ENCODE peak calls at places on chromosomes 2 and 18, in five cellular contexts. T is H9, C is IMR-90, W is mesendoderm, D is mesenchymal stem cell. S is an unnamed sample.

GRCh38 chr2:198656869-198657268 is 800.9 kb downstream of the SATB2 start:
- DNase-seq in W (no peak), C (no peak), D (no peak), T (no peak), S (no peak)

GRCh38 chr2:241665731-241666440 is 20.7 kb downstream of the DTYMK start:
- DNase-seq in C (no peak), T (no peak), D (no peak), W (no peak), S (no peak)

GRCh38 chr2:163198972-163199371 is 360.4 kb upstream of the KCNH7 start:
- DNase-seq in W (no peak), T (no peak), D (no peak), C (no peak), S (no peak)

GRCh38 chr18:33560686-33561370 is 17.2 kb upstream of the ASXL3 start:
- DNase-seq in D (peak), T (peak), W (peak), C (peak), S (no peak)

GRCh38 chr2:231715988-231716616 is 7.8 kb downstream of the PTMA start:
- DNase-seq in W (peak), D (peak), T (no peak), C (peak), S (no peak)

GRCh38 chr2:65438137-65438899 is 5.9 kb upstream of the SPRED2 start:
- DNase-seq in C (no peak), D (no peak), W (peak), T (peak), S (peak)

GRCh38 chr2:131040661-131041401 is 52.4 kb downstream of the FAM168B start:
- DNase-seq in C (no peak), W (peak), D (no peak), T (peak), S (no peak)

GRCh38 chr2:100236166-100236565 is 86.1 kb downstream of the LONRF2 start:
- DNase-seq in C (no peak), W (no peak), T (no peak), D (no peak), S (no peak)

GRCh38 chr18:22114526-22115321 is 54.7 kb upstream of the GATA6 start:
- DNase-seq in W (no peak), C (no peak), D (no peak), T (no peak), S (no peak)

GRCh38 chr2:96542357-96542977 is 5.9 kb downstream of the ARID5A start:
- DNase-seq in W (no peak), C (no peak), D (no peak), T (no peak), S (no peak)

GRCh38 chr2:144430722-144431163 is 89.2 kb downstream of the ZEB2 start:
- DNase-seq in C (peak), D (peak), W (no peak), T (no peak), S (no peak)

GRCh38 chr2:69652206-69652605 is 8.7 kb upstream of the AAK1 start:
- DNase-seq in W (no peak), D (peak), C (peak), T (no peak), S (no peak)

GRCh38 chr2:118102433-118103082 is 14.3 kb downstream of the INSIG2 start:
- DNase-seq in T (no peak), W (no peak), D (no peak), C (peak), S (no peak)

GRCh38 chr2:25213229-25213628 is 44.8 kb upstream of the POMC start:
- DNase-seq in D (no peak), T (no peak), W (no peak), C (no peak), S (no peak)

GRCh38 chr2:142504754-142505153 is 372.7 kb upstream of the KYNU start:
- DNase-seq in C (no peak), T (no peak), W (no peak), D (no peak), S (no peak)

DNA sequence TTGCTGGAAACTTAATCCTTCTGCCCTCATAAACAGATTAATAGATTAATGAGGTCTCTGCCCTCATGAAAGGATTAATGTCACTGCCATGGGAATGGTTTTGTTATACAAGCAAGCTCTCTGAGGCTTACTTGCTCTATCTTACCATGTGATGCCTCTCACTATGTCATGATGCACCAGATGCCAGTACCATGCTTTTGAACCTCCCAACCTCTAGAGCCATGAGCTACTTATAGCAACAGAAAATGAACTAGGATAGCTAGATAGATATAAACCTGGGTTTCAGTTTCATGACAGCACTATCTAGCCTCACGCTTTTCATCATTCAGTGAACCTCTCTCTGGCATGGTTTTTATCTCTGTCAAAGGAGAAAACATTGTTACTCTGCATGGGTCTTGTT is 371.6 kb upstream of the LRP1B start:
- DNase-seq in T (no peak), C (no peak), D (no peak), W (no peak), S (no peak)
- H2BK15ac ChIP-seq in T (no peak), C (no peak), D (no peak), W (no peak), S (no peak)

GRCh38 chr2:219627105-219628100 is at the start of gene SLC4A3:
- DNase-seq in D (peak), T (no peak), C (peak), W (peak), S (peak)

GRCh38 chr2:219628235-219628985 is 980 bp downstream of the SLC4A3 start:
- DNase-seq in W (no peak), D (no peak), C (no peak), T (no peak), S (no peak)

GRCh38 chr2:219629976-219630695 is 2.7 kb downstream of the SLC4A3 start:
- DNase-seq in T (no peak), W (no peak), C (no peak), D (no peak), S (no peak)

GRCh38 chr2:219630770-219631405 is 3.5 kb downstream of the SLC4A3 start:
- DNase-seq in T (no peak), D (no peak), C (no peak), W (peak), S (no peak)

DNA sequence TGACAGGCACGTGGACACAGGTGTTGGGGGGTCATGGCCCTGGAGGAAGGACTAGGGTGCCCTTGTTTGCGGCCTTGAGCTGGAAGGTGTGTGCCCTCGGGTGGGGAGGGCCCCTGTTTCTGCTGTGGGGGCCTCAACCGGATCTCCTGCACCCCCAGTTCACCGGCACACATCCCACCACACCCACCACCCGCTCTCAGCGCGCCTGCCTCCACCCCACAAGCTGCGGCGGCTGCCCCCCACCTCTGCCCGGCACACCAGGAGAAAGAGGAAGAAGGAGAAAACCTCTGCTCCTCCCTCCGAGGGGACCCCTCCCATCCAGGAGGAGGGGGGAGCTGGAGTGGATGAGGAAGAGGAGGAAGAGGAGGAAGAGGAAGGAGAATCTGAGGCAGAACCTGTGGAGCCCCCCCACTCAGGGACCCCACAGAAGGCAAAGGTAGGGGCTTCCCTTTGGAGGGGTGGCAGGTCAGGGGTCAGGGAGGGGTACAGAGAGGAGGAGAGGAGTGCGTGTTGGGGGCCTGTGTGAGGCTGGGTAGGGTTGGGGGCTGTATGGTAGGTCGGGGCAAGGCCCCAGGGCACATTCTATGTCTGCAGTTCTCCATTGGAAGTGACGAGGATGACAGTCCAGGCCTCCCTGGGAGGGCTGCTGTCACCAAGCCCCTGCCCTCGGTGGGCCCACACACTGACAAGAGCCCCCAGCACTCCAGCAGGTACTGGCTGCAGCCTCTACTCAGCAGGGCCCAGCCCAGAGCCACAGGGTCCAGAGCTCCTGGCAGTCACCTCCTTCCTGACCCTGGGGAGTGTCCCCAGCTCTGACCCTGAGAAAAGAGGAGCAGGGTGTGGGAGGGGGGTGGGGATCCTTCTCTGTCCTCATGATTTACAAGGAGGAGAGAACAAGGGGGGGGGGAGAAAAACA is 1.8 kb downstream of the SLC4A3 start:
- DNase-seq in T (no peak), W (no peak), D (no peak), C (no peak), S (no peak)
- H2BK15ac ChIP-seq in T (no peak), W (no peak), D (no peak), C (no peak), S (peak)

GRCh38 chr2:170716851-170717598 is 1.9 kb downstream of the SP5 start:
- DNase-seq in D (peak), T (peak), C (peak), W (peak), S (peak)
- H2BK15ac ChIP-seq in D (no peak), T (no peak), C (no peak), W (no peak), S (peak)

GRCh38 chr2:20165677-20166509 is 59.0 kb downstream of the SDC1 start:
- DNase-seq in C (no peak), T (peak), W (no peak), D (no peak), S (no peak)
- H2BK15ac ChIP-seq in C (peak), T (no peak), W (no peak), D (no peak), S (peak)

DNA sequence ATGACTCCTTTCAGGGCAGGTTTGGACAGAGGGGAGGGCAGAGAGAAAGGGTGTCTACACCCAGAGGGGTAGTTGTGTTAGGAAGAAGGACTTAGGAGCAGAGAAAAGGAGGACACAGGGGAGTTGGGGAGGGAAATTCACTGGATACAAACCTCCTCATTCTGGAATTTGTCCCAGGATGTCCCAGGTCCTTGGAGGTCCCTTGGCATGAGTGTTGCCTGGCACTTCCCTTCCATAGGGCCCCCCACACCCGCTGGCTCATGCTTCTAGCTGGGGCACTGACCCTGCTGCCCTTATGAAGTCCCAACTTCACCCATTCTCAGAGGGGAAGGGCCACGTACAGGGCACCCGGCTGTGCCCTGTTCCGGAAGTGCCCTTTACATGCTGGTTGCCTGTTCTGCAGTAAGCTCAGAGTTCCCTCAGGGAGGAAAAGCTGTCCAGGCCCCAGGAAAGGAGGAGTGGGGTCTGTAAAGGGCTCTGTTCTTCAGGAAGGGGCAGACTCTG is 93.6 kb upstream of the SMAD2 start:
- DNase-seq in W (no peak), T (no peak), D (no peak), C (no peak), S (no peak)
- H2BK15ac ChIP-seq in W (no peak), T (no peak), D (no peak), C (no peak), S (peak)

GRCh38 chr2:101657787-101658186 is 39.7 kb upstream of the MAP4K4 start:
- DNase-seq in D (no peak), W (peak), T (peak), C (no peak), S (no peak)
- H2BK15ac ChIP-seq in D (no peak), W (no peak), T (no peak), C (no peak), S (no peak)

GRCh38 chr18:26548144-26549102 is at the start of gene KCTD1:
- DNase-seq in W (peak), T (peak), C (peak), D (peak), S (peak)

GRCh38 chr18:26551217-26551708 is 2.9 kb upstream of the KCTD1 start:
- DNase-seq in T (no peak), W (no peak), D (no peak), C (no peak), S (no peak)

GRCh38 chr18:26547302-26548143 is 830 bp downstream of the KCTD1 start:
- DNase-seq in W (peak), C (peak), T (peak), D (peak), S (peak)

GRCh38 chr18:26549103-26549485 is 741 bp upstream of the KCTD1 start:
- DNase-seq in T (no peak), D (peak), C (peak), W (peak), S (peak)

GRCh38 chr18:26549486-26550435 is 1.4 kb upstream of the KCTD1 start:
- DNase-seq in D (peak), T (peak), C (peak), W (peak), S (peak)
- H2BK15ac ChIP-seq in D (no peak), T (no peak), C (peak), W (no peak), S (peak)

GRCh38 chr2:190789074-190790004 is 91.3 kb upstream of the GLS start:
- DNase-seq in T (no peak), D (no peak), C (no peak), W (no peak), S (no peak)
- H2BK15ac ChIP-seq in T (no peak), D (peak), C (no peak), W (peak), S (no peak)

S was measured in neuronal stem cell.